ENCODE peak calls at places on chromosomes 7 and 10, in six cellular contexts. T, C, G, I, A and L are unnamed samples.

GRCh38 chr10:13775786-13776780 is 189.3 kb downstream of the PRPF18 start:
- DNase-seq in T (no peak), C (no peak), G (peak), I (no peak), A (no peak), L (no peak)

GRCh38 chr7:130844811-130845580 is 111.0 kb upstream of the KLF14 start:
- DNase-seq in T (no peak), C (peak), G (peak), I (peak), A (no peak), L (no peak)

GRCh38 chr7:46752881-46753366 is 829.0 kb downstream of the TNS3 start:
- DNase-seq in T (no peak), C (peak), G (peak), I (peak), A (no peak), L (no peak)

GRCh38 chr7:153430931-153431330 is 621.3 kb upstream of the DPP6 start:
- DNase-seq in T (no peak), C (no peak), G (no peak), I (no peak), A (no peak), L (no peak)

GRCh38 chr7:94394058-94394398 is 667 bp upstream of the COL1A2 start:
- DNase-seq in T (no peak), C (no peak), G (no peak), I (no peak), A (peak), L (no peak)

GRCh38 chr7:46449743-46450142 is 528.7 kb upstream of the IGFBP3 start:
- DNase-seq in T (no peak), C (no peak), G (no peak), I (no peak), A (no peak), L (no peak)

GRCh38 chr7:47241112-47242065 is 340.5 kb downstream of the TNS3 start:
- DNase-seq in T (no peak), C (no peak), G (no peak), I (no peak), A (no peak), L (no peak)

GRCh38 chr7:43458746-43459337 is 124.1 kb upstream of the STK17A start:
- DNase-seq in T (no peak), C (no peak), G (no peak), I (no peak), A (no peak), L (no peak)

GRCh38 chr7:30321992-30322637 is 37.7 kb downstream of the ZNRF2 start:
- DNase-seq in T (no peak), C (no peak), G (peak), I (no peak), A (no peak), L (no peak)

GRCh38 chr7:107528461-107528860 is 35.3 kb downstream of the COG5 start:
- DNase-seq in T (no peak), C (no peak), G (peak), I (no peak), A (no peak), L (no peak)

GRCh38 chr7:4531236-4531635 is 150.9 kb upstream of the FOXK1 start:
- DNase-seq in T (no peak), C (no peak), G (no peak), I (no peak), A (no peak), L (no peak)

GRCh38 chr10:71427246-71427645 is 30.5 kb downstream of the CDH23 start:
- DNase-seq in T (no peak), C (no peak), G (no peak), I (no peak), A (no peak), L (no peak)

GRCh38 chr7:90708841-90709317 is 112.8 kb downstream of the CDK14 start:
- DNase-seq in T (peak), C (peak), G (no peak), I (peak), A (no peak), L (no peak)

GRCh38 chr7:142886866-142887265 is 1.3 kb upstream of the TRPV6 start:
- DNase-seq in T (no peak), C (no peak), G (no peak), I (no peak), A (no peak), L (no peak)

GRCh38 chr10:13956826-13957225 is 370.1 kb downstream of the PRPF18 start:
- DNase-seq in T (peak), C (no peak), G (peak), I (no peak), A (peak), L (peak)

GRCh38 chr7:303884-304573 is 14.1 kb downstream of the FOXL3 start:
- DNase-seq in T (no peak), C (no peak), G (no peak), I (no peak), A (peak), L (no peak)

GRCh38 chr7:155974186-155974897 is 162.1 kb upstream of the SHH start:
- DNase-seq in T (no peak), C (no peak), G (no peak), I (no peak), A (no peak), L (no peak)

GRCh38 chr10:91251430-91252056 is 31.1 kb downstream of the PCGF5 start:
- DNase-seq in T (peak), C (peak), G (peak), I (peak), A (peak), L (peak)

GRCh38 chr7:84535584-84536255 is 341.1 kb upstream of the SEMA3A start:
- DNase-seq in T (no peak), C (no peak), G (no peak), I (peak), A (no peak), L (no peak)

GRCh38 chr10:73553726-73554125 is 37.4 kb downstream of the USP54 start:
- DNase-seq in T (no peak), C (no peak), G (no peak), I (no peak), A (no peak), L (no peak)

GRCh38 chr10:110483633-110484032 is 14.1 kb upstream of the DUSP5 start:
- DNase-seq in T (no peak), C (no peak), G (no peak), I (no peak), A (no peak), L (no peak)
- H3K27ac ChIP-seq in T (no peak), C (no peak), G (no peak), I (peak), A (no peak), L (no peak)

DNA sequence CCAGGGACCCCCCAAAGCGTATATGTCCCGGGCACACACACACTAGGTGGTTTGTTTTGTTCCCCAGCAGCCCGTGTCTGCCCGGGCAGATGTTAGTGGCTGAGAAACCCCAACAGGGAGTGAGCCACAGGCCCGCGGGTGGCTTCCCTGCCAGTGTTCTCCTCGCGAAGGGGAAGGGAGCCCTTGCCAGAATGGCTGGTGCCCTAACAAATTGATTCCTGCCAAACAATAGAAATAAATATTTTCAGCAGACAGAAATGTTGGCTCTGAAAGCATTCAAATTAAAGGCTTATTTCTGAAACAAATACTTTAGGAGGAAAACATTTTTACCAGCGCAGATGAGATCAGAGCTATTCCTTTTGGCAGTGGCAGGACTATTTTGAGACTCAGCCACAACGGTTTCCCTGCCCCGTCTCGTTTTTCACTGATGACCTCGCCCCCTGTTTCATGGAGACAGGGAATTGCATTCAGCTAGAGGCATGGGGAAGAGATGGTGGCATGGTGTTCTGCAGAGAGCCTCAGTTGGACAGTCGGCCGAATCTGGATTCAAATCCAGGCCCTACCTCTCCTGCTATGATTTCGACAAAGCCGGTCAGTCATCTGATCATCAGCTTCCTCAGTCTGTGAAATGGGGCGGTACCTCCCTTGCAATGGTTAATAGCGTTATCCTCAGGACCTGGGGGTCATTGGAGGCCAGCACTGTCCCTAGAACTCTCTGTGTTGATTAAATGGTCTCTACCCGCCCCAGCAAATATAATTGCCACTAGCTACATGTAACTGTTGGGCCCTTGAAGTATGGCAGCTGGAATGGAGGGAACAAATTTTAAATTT is 84.5 kb downstream of the CUX1 start:
- DNase-seq in T (no peak), C (no peak), G (peak), I (no peak), A (no peak), L (no peak)
- H3K27ac ChIP-seq in T (no peak), C (no peak), G (no peak), I (no peak), A (no peak), L (no peak)

GRCh38 chr10:481636-482035 is 207.8 kb downstream of the DIP2C start:
- DNase-seq in T (no peak), C (no peak), G (no peak), I (no peak), A (no peak), L (no peak)

GRCh38 chr10:482036-482435 is 207.4 kb downstream of the DIP2C start:
- DNase-seq in T (no peak), C (no peak), G (no peak), I (no peak), A (no peak), L (no peak)

GRCh38 chr10:480928-481551 is 208.4 kb downstream of the DIP2C start:
- DNase-seq in T (no peak), C (no peak), G (peak), I (no peak), A (no peak), L (no peak)

GRCh38 chr10:478471-479245 is 210.8 kb downstream of the DIP2C start:
- DNase-seq in T (no peak), C (no peak), G (no peak), I (no peak), A (no peak), L (no peak)

GRCh38 chr10:480498-480927 is 209.0 kb downstream of the DIP2C start:
- DNase-seq in T (no peak), C (no peak), G (no peak), I (no peak), A (no peak), L (peak)
- H3K27ac ChIP-seq in T (peak), C (no peak), G (no peak), I (no peak), A (no peak), L (peak)

DNA sequence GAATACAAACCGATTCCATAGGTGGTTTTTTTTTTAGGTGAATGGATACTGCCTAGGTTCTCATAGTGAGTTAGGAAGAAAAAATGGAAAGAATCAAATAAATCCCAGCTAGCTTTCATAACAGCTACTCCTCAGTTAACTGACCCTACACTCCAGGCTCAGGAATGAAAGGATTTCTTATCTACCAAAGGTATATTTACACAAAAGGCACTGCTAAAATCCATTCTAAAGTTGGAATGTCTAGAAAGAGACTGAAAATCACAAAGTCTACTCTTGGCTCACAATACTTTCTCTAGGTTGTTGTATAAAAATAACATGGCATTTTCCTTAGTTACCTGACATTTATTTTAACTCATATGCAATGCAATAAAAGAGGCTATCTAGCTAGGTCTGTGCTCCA is 375.2 kb downstream of the MAGI2 start:
- DNase-seq in T (no peak), C (no peak), G (no peak), I (no peak), A (no peak), L (no peak)
- H3K27ac ChIP-seq in T (no peak), C (no peak), G (no peak), I (no peak), A (no peak), L (no peak)

GRCh38 chr10:99685232-99686041 is 26.1 kb downstream of the ENTPD7 start:
- DNase-seq in T (no peak), C (no peak), G (no peak), I (no peak), A (no peak), L (no peak)

GRCh38 chr10:99678921-99679320 is 19.6 kb downstream of the ENTPD7 start:
- DNase-seq in T (no peak), C (no peak), G (no peak), I (no peak), A (no peak), L (no peak)

GRCh38 chr10:99682752-99683151 is 23.4 kb downstream of the ENTPD7 start:
- DNase-seq in T (no peak), C (peak), G (no peak), I (peak), A (no peak), L (no peak)

GRCh38 chr10:99682032-99682431 is 22.7 kb downstream of the ENTPD7 start:
- DNase-seq in T (no peak), C (no peak), G (no peak), I (no peak), A (no peak), L (no peak)

DNA sequence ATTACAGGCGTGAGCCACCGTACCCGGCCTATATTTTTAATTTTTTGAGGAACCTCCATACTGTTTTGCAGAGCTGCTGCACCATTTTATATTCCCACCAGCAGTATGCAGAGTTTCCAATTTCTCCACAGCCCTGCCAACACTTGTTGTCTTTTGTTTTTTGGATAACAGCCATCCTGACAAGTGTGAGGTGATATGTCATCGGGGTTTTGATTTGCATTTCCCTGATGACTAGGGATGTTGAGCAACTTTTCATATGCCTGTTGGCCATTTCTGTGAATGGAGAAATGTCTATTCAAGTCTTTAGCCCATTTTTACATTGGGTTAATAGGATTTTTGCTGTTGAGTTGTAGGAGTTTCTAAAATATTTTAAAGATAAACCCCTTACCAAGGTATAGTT is 22.2 kb downstream of the ENTPD7 start:
- DNase-seq in T (no peak), C (no peak), G (peak), I (no peak), A (no peak), L (no peak)
- H3K27ac ChIP-seq in T (no peak), C (no peak), G (no peak), I (no peak), A (no peak), L (no peak)

DNA sequence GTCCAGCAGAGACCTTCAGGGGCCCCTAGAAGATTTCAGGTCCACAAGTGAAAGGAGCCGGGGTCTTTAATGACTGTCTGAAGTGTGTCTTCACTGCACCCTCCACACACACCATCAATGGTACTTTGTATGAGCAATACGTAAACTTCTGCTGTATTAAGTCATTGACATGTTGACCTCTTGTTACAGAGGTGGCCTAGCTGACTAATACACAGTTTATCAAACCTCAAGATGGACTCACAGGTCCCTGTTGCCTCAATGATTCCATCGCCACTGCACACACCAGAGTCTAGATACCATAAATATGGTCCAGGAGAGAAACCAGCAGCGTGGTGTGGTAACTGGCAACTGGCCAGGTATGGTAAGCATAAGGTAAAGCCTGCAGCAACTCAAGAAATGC is 19.5 kb downstream of the KCNMA1 start:
- DNase-seq in T (no peak), C (no peak), G (no peak), I (no peak), A (no peak), L (no peak)
- H3K27ac ChIP-seq in T (no peak), C (no peak), G (no peak), I (no peak), A (no peak), L (no peak)

GRCh38 chr10:5532231-5532605 is 7.5 kb downstream of the CALML3 start:
- DNase-seq in T (no peak), C (no peak), G (no peak), I (no peak), A (no peak), L (no peak)
- H3K27ac ChIP-seq in T (no peak), C (no peak), G (no peak), I (no peak), A (no peak), L (no peak)